ENCODE peak calls at places on chromosome 4, in five cellular contexts. One of them, this sample, is unnamed.

GRCh38 chr4:7892212-7893019 is 47.2 kb downstream of the AFAP1 start:
- DNase-seq in AG09309: peak; percentile 82
- DNase-seq in A549: no peak
- DNase-seq in AG10803: peak; percentile 78
- DNase-seq in uterus: peak; percentile 39
- DNase-seq in this sample: peak; percentile 80

GRCh38 chr4:6338951-6339817 is 69.5 kb downstream of the WFS1 start:
- DNase-seq in A549: no peak
- DNase-seq in AG10803: no peak
- DNase-seq in AG09309: no peak
- DNase-seq in uterus: no peak
- DNase-seq in this sample: no peak

GRCh38 chr4:122695226-122695625 is 37.3 kb upstream of the BBS12 start:
- DNase-seq in A549: no peak
- DNase-seq in AG09309: no peak
- DNase-seq in AG10803: no peak
- DNase-seq in uterus: no peak
- DNase-seq in this sample: no peak

GRCh38 chr4:143381171-143382118 is 44.8 kb downstream of the GAB1 start:
- DNase-seq in A549: no peak
- DNase-seq in AG09309: no peak
- DNase-seq in uterus: peak; percentile 85
- DNase-seq in AG10803: peak; percentile 80
- DNase-seq in this sample: peak; percentile 94

GRCh38 chr4:26431461-26432165 is 58.7 kb downstream of the CCKAR start:
- DNase-seq in AG09309: no peak
- DNase-seq in uterus: no peak
- DNase-seq in AG10803: no peak
- DNase-seq in A549: no peak
- DNase-seq in this sample: no peak

GRCh38 chr4:153466637-153467153 is 535 bp downstream of the TMEM131L start:
- DNase-seq in uterus: peak; percentile 24
- DNase-seq in A549: peak; percentile 13
- DNase-seq in AG10803: no peak
- DNase-seq in AG09309: no peak
- DNase-seq in this sample: no peak

GRCh38 chr4:187414716-187415115 is 580.9 kb upstream of the ZFP42 start:
- DNase-seq in AG09309: no peak
- DNase-seq in A549: no peak
- DNase-seq in uterus: no peak
- DNase-seq in AG10803: no peak
- DNase-seq in this sample: no peak

GRCh38 chr4:116027311-116027710 is 913.9 kb upstream of the NDST4 start:
- DNase-seq in AG10803: no peak
- DNase-seq in A549: no peak
- DNase-seq in AG09309: no peak
- DNase-seq in uterus: no peak
- DNase-seq in this sample: no peak

GRCh38 chr4:8780596-8781368 is 90.9 kb downstream of the HMX1 start:
- DNase-seq in AG09309: no peak
- DNase-seq in AG10803: no peak
- DNase-seq in uterus: no peak
- DNase-seq in A549: no peak
- DNase-seq in this sample: no peak

GRCh38 chr4:64417974-64418373 is 8.7 kb upstream of the TECRL start:
- DNase-seq in AG10803: no peak
- DNase-seq in AG09309: no peak
- DNase-seq in uterus: no peak
- DNase-seq in A549: no peak
- DNase-seq in this sample: peak; percentile 53

GRCh38 chr4:108813261-108813660 is 50.4 kb upstream of the ETNPPL start:
- DNase-seq in AG09309: no peak
- DNase-seq in uterus: no peak
- DNase-seq in A549: no peak
- DNase-seq in AG10803: no peak
- DNase-seq in this sample: no peak

GRCh38 chr4:40744218-40744617 is 5.5 kb upstream of the NSUN7 start:
- DNase-seq in uterus: no peak
- DNase-seq in AG10803: no peak
- DNase-seq in AG09309: no peak
- DNase-seq in A549: no peak
- DNase-seq in this sample: no peak

GRCh38 chr4:40747436-40747835 is 2.3 kb upstream of the NSUN7 start:
- DNase-seq in AG09309: no peak
- DNase-seq in AG10803: no peak
- DNase-seq in uterus: no peak
- DNase-seq in A549: no peak
- DNase-seq in this sample: no peak

GRCh38 chr4:40745585-40745984 is 4.2 kb upstream of the NSUN7 start:
- DNase-seq in uterus: no peak
- DNase-seq in AG09309: no peak
- DNase-seq in A549: no peak
- DNase-seq in AG10803: no peak
- DNase-seq in this sample: no peak

GRCh38 chr4:40750461-40751258 is 905 bp downstream of the NSUN7 start:
- DNase-seq in uterus: no peak
- DNase-seq in A549: no peak
- DNase-seq in AG10803: peak; percentile 31
- DNase-seq in AG09309: no peak
- DNase-seq in this sample: peak; percentile 5

DNA sequence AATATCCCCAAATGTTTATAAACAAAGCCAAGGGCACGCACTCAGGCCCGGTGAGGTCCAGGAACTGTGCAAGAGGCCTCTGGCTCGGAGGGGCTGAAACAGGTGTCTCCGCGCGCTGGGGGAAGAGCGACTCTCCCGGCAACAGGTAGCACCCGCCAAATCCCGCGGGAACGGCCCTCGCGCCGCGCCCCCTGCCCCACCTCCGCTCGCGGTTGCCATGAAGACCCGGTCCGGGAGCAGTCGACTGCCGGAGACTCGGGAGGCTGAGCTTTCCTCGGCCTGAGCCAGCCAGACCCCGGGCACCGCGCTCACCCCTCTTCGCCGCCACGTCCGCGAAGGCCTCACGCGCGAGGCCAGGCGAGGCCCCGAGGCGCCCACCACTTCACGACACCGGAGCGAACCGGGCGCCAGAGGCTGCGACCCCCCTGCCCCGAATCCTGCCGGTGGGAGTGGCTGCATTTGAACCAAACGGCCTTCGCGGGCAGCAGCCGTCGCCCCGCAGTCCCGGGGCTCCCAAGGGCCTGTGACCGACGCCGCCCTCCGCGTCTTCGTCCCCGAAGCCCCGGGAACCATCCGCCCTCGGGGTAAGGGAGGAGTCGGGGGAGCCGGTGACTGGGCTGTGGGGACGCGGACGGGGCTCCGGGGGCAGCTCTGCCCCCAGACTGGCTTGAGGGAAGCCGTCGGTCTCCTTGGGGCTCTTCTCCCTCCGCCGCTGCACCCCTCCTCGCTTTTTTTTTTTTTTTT is at the start of gene NSUN7:
- DNase-seq in AG10803: peak; percentile 5
- DNase-seq in A549: peak; percentile 20
- DNase-seq in uterus: peak; percentile 25
- DNase-seq in AG09309: no peak
- DNase-seq in this sample: no peak
- H3K4me3 ChIP-seq in AG10803: peak within 1 kb of the TSS; percentile 54
- H3K4me3 ChIP-seq in A549: peak within 1 kb of the TSS; percentile 75
- H3K4me3 ChIP-seq in uterus: peak within 1 kb of the TSS; percentile 47
- H3K4me3 ChIP-seq in AG09309: peak within 1 kb of the TSS; percentile 59
- H3K4me3 ChIP-seq in this sample: peak within 1 kb of the TSS; percentile 21

GRCh38 chr4:69360271-69360670 is 80.0 kb downstream of the UGT2B28 start:
- DNase-seq in AG10803: no peak
- DNase-seq in uterus: no peak
- DNase-seq in A549: no peak
- DNase-seq in AG09309: no peak
- DNase-seq in this sample: no peak
- H3K4me3 ChIP-seq in AG10803: no peak overlapping the region
- H3K4me3 ChIP-seq in uterus: no peak overlapping the region
- H3K4me3 ChIP-seq in A549: no peak overlapping the region
- H3K4me3 ChIP-seq in AG09309: no peak overlapping the region
- H3K4me3 ChIP-seq in this sample: no peak overlapping the region

GRCh38 chr4:67896421-67897065 is 12.7 kb upstream of the TMPRSS11D start:
- DNase-seq in A549: no peak
- DNase-seq in AG10803: no peak
- DNase-seq in uterus: no peak
- DNase-seq in AG09309: no peak
- DNase-seq in this sample: no peak
- H3K4me3 ChIP-seq in A549: no peak overlapping the region
- H3K4me3 ChIP-seq in AG10803: no peak overlapping the region
- H3K4me3 ChIP-seq in uterus: no peak overlapping the region
- H3K4me3 ChIP-seq in AG09309: no peak overlapping the region
- H3K4me3 ChIP-seq in this sample: no peak overlapping the region

GRCh38 chr4:146029939-146030710 is 91.5 kb upstream of the ZNF827 start:
- DNase-seq in A549: no peak
- DNase-seq in AG10803: no peak
- DNase-seq in uterus: no peak
- DNase-seq in AG09309: no peak
- DNase-seq in this sample: no peak

GRCh38 chr4:146029147-146029546 is 90.5 kb upstream of the ZNF827 start:
- DNase-seq in AG10803: peak; percentile 39
- DNase-seq in AG09309: peak; percentile 33
- DNase-seq in uterus: no peak
- DNase-seq in A549: no peak
- DNase-seq in this sample: no peak

GRCh38 chr4:146033149-146033548 is 94.5 kb upstream of the ZNF827 start:
- DNase-seq in uterus: no peak
- DNase-seq in AG09309: no peak
- DNase-seq in AG10803: no peak
- DNase-seq in A549: no peak
- DNase-seq in this sample: no peak

DNA sequence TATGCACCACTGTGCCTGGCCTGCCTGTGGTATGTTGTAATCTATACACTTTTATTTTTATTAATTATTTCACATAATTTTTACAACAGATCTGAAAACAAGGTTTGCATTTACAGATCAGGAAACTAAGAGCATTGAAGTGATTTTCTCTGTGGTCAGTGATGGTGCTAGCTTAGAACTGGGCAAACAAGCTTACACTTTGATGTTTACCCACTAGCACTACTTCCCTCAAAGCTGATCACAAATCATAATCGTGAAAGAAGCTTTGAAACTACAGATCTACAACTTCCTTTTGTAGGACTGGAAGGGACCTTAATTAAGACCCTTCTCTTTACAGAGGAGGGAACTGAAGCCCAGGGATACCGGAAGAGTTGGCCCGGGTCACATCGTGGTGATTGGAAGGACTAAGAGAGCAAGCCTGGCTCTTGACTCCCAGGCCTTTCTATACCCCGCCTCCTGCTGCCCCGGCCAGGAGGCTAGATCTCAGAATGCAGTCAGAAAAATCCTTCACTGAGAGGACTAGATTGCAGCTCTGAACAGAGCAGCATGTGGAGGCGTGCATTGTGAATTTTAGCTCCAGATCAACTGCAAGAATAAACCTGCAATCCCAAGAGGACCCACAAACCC is 93.7 kb upstream of the ZNF827 start:
- DNase-seq in A549: no peak
- DNase-seq in AG10803: no peak
- DNase-seq in uterus: no peak
- DNase-seq in AG09309: no peak
- DNase-seq in this sample: no peak
- H3K4me3 ChIP-seq in A549: no peak overlapping the region
- H3K4me3 ChIP-seq in AG10803: no peak overlapping the region
- H3K4me3 ChIP-seq in uterus: no peak overlapping the region
- H3K4me3 ChIP-seq in AG09309: no peak overlapping the region
- H3K4me3 ChIP-seq in this sample: no peak overlapping the region

GRCh38 chr4:139035650-139036049 is 20.1 kb downstream of the NOCT start:
- DNase-seq in uterus: no peak
- DNase-seq in AG09309: no peak
- DNase-seq in AG10803: no peak
- DNase-seq in A549: no peak
- DNase-seq in this sample: no peak
- H3K4me3 ChIP-seq in uterus: no peak overlapping the region
- H3K4me3 ChIP-seq in AG09309: no peak overlapping the region
- H3K4me3 ChIP-seq in AG10803: no peak overlapping the region
- H3K4me3 ChIP-seq in A549: no peak overlapping the region
- H3K4me3 ChIP-seq in this sample: no peak overlapping the region

GRCh38 chr4:150948710-150949109 is 66.4 kb downstream of the LRBA start:
- DNase-seq in A549: no peak
- DNase-seq in AG09309: no peak
- DNase-seq in AG10803: no peak
- DNase-seq in uterus: no peak
- DNase-seq in this sample: no peak

GRCh38 chr4:150950657-150951056 is 64.4 kb downstream of the LRBA start:
- DNase-seq in uterus: no peak
- DNase-seq in A549: no peak
- DNase-seq in AG10803: peak; percentile 3
- DNase-seq in AG09309: no peak
- DNase-seq in this sample: no peak

GRCh38 chr4:150949943-150950342 is 65.1 kb downstream of the LRBA start:
- DNase-seq in AG10803: no peak
- DNase-seq in AG09309: no peak
- DNase-seq in uterus: no peak
- DNase-seq in A549: no peak
- DNase-seq in this sample: no peak

GRCh38 chr4:150949342-150949741 is 65.7 kb downstream of the LRBA start:
- DNase-seq in uterus: no peak
- DNase-seq in AG09309: no peak
- DNase-seq in AG10803: no peak
- DNase-seq in A549: no peak
- DNase-seq in this sample: no peak

GRCh38 chr4:150948069-150948468 is 67.0 kb downstream of the LRBA start:
- DNase-seq in AG10803: no peak
- DNase-seq in A549: no peak
- DNase-seq in uterus: no peak
- DNase-seq in AG09309: no peak
- DNase-seq in this sample: no peak
- H3K4me3 ChIP-seq in AG10803: no peak overlapping the region
- H3K4me3 ChIP-seq in A549: no peak overlapping the region
- H3K4me3 ChIP-seq in uterus: no peak overlapping the region
- H3K4me3 ChIP-seq in AG09309: no peak overlapping the region
- H3K4me3 ChIP-seq in this sample: no peak overlapping the region

DNA sequence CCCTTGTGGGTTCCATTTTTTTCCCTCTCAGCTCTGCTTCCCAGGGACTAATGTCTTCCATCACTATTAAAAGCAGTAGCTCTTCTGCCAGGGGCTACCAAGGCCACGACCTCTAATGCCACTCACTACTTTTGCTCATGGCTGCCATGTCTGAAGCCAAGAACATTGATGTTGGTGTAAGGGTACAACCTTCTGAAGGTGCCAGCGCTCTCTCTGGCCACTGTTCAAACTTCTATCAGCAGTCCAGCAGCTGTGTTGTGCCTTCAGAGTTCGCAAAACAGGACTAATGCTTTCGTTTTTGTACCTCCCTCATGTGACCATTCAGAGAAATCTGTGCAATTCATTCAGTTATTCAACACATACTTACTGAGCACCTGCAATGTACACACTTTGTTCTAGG is 121.5 kb upstream of the ENPEP start:
- DNase-seq in A549: no peak
- DNase-seq in AG09309: no peak
- DNase-seq in AG10803: no peak
- DNase-seq in uterus: no peak
- DNase-seq in this sample: no peak
- H3K4me3 ChIP-seq in A549: no peak overlapping the region
- H3K4me3 ChIP-seq in AG09309: no peak overlapping the region
- H3K4me3 ChIP-seq in AG10803: no peak overlapping the region
- H3K4me3 ChIP-seq in uterus: no peak overlapping the region
- H3K4me3 ChIP-seq in this sample: no peak overlapping the region

GRCh38 chr4:13656569-13656988 is 29.1 kb upstream of the BOD1L1 start:
- DNase-seq in AG09309: peak; percentile 38
- DNase-seq in A549: peak; percentile 20
- DNase-seq in AG10803: peak; percentile 65
- DNase-seq in uterus: peak; percentile 42
- DNase-seq in this sample: peak; percentile 83
- H3K4me3 ChIP-seq in AG09309: peak overlapping the region; percentile 27
- H3K4me3 ChIP-seq in A549: no peak overlapping the region
- H3K4me3 ChIP-seq in AG10803: peak overlapping the region; percentile 45
- H3K4me3 ChIP-seq in uterus: no peak overlapping the region
- H3K4me3 ChIP-seq in this sample: peak overlapping the region; percentile 32

This sample was measured in cardiac fibroblast.